ENCODE peak calls at places on chromosomes 7 and 10, in five cellular contexts. E is NCI-H446; F is NCI-H1105; T is activated CD4-positive, alpha-beta T cell treated with anti-CD3 and anti-CD28 coated beads for 48 hours; P is lower lobe of right lung. R is an unnamed sample.

GRCh38 chr7:72753781-72754180 is 74.2 kb downstream of the TYW1B start:
- DNase-seq in F (no peak), T (no peak), P (no peak), E (no peak), R (no peak)

GRCh38 chr10:34492081-34492480 is 323.0 kb downstream of the PARD3 start:
- DNase-seq in T (no peak), F (peak), E (no peak), P (no peak), R (no peak)

GRCh38 chr7:16463520-16463919 is 2.0 kb downstream of the SOSTDC1 start:
- DNase-seq in P (no peak), F (no peak), E (peak), T (no peak), R (no peak)

GRCh38 chr10:19825690-19826089 is 9.5 kb downstream of the PLXDC2 start:
- DNase-seq in F (no peak), P (no peak), T (no peak), E (no peak), R (no peak)

GRCh38 chr10:79444243-79445119 is 943 bp downstream of the ZCCHC24 start:
- DNase-seq in P (peak), T (peak), E (peak), F (no peak), R (peak)

GRCh38 chr10:78350286-78350685 is 316.6 kb downstream of the RPS24 start:
- DNase-seq in T (no peak), F (no peak), E (no peak), P (no peak), R (no peak)

GRCh38 chr10:98460837-98461499 is 14.2 kb upstream of the HPS1 start:
- DNase-seq in T (no peak), E (no peak), F (no peak), P (no peak), R (no peak)

GRCh38 chr7:2719007-2719406 is 31.0 kb downstream of the AMZ1 start:
- DNase-seq in E (no peak), F (no peak), T (peak), P (no peak), R (peak)

GRCh38 chr10:43859016-43859525 is 210.4 kb upstream of the ZNF32 start:
- DNase-seq in E (no peak), T (no peak), F (no peak), P (no peak), R (no peak)

GRCh38 chr10:79404231-79404609 is 41.2 kb downstream of the ZCCHC24 start:
- DNase-seq in T (no peak), E (no peak), P (peak), F (no peak), R (no peak)

GRCh38 chr10:97069576-97070362 is 116.0 kb downstream of the SLIT1 start:
- DNase-seq in F (no peak), P (no peak), T (peak), E (no peak), R (no peak)